ENCODE peak calls at places on chromosomes 6 and 20, in six cellular contexts. One of them, this sample, is unnamed.

GRCh38 chr6:45900808-45901752 is 114.6 kb downstream of the CLIC5 start:
- DNase-seq in IMR-90: no peak
- DNase-seq in mesendoderm: peak; percentile 55
- DNase-seq in H9: peak; percentile 37
- DNase-seq in neuronal stem cell: no peak
- DNase-seq in H1: peak; percentile 49
- DNase-seq in this sample: no peak

GRCh38 chr6:138410048-138410735 is 6.2 kb downstream of the HEBP2 start:
- DNase-seq in IMR-90: peak; percentile 79
- DNase-seq in mesendoderm: no peak
- DNase-seq in H9: no peak
- DNase-seq in neuronal stem cell: no peak
- DNase-seq in H1: peak; percentile 2
- DNase-seq in this sample: no peak

GRCh38 chr20:46970937-46971630 is 76.4 kb downstream of the EYA2 start:
- DNase-seq in IMR-90: peak; percentile 97
- DNase-seq in mesendoderm: peak; percentile 99
- DNase-seq in H9: peak; percentile 87
- DNase-seq in neuronal stem cell: peak; percentile 66
- DNase-seq in H1: no peak
- DNase-seq in this sample: peak; percentile 84

GRCh38 chr6:27541212-27541931 is 68.5 kb upstream of the ZNF184 start:
- DNase-seq in IMR-90: peak; percentile 14
- DNase-seq in mesendoderm: peak; percentile 89
- DNase-seq in H9: peak; percentile 60
- DNase-seq in neuronal stem cell: no peak
- DNase-seq in H1: peak; percentile 84
- DNase-seq in this sample: no peak

GRCh38 chr20:45300961-45301360 is 5.7 kb upstream of the RBPJL start:
- DNase-seq in IMR-90: peak; percentile 19
- DNase-seq in mesendoderm: peak; percentile 95
- DNase-seq in H9: peak; percentile 90
- DNase-seq in neuronal stem cell: no peak
- DNase-seq in H1: peak; percentile 79
- DNase-seq in this sample: peak; percentile 38

GRCh38 chr6:127058027-127058426 is 60.4 kb upstream of the RSPO3 start:
- DNase-seq in IMR-90: peak; percentile 48
- DNase-seq in mesendoderm: no peak
- DNase-seq in H9: no peak
- DNase-seq in neuronal stem cell: no peak
- DNase-seq in H1: no peak
- DNase-seq in this sample: no peak

GRCh38 chr6:146258206-146258605 is 229.3 kb downstream of the GRM1 start:
- DNase-seq in IMR-90: no peak
- DNase-seq in mesendoderm: no peak
- DNase-seq in H9: no peak
- DNase-seq in neuronal stem cell: no peak
- DNase-seq in H1: no peak
- DNase-seq in this sample: no peak

GRCh38 chr6:56984884-56985283 is 30.0 kb downstream of the BEND6 start:
- DNase-seq in IMR-90: no peak
- DNase-seq in mesendoderm: no peak
- DNase-seq in H9: no peak
- DNase-seq in neuronal stem cell: no peak
- DNase-seq in H1: no peak
- DNase-seq in this sample: peak; percentile 27

GRCh38 chr6:76683985-76684384 is 611.5 kb upstream of the IMPG1 start:
- DNase-seq in IMR-90: no peak
- DNase-seq in mesendoderm: peak; percentile 41
- DNase-seq in H9: peak; percentile 55
- DNase-seq in neuronal stem cell: no peak
- DNase-seq in H1: peak; percentile 54
- DNase-seq in this sample: peak; percentile 28

GRCh38 chr6:100194535-100194934 is 200.5 kb upstream of the MCHR2 start:
- DNase-seq in IMR-90: no peak
- DNase-seq in mesendoderm: no peak
- DNase-seq in H9: no peak
- DNase-seq in neuronal stem cell: no peak
- DNase-seq in H1: no peak
- DNase-seq in this sample: no peak

GRCh38 chr20:2507875-2508630 is 662 bp downstream of the ZNF343 start:
- DNase-seq in IMR-90: peak; percentile 47
- DNase-seq in mesendoderm: no peak
- DNase-seq in H9: no peak
- DNase-seq in neuronal stem cell: no peak
- DNase-seq in H1: no peak
- DNase-seq in this sample: no peak

GRCh38 chr20:24503352-24503931 is 34.0 kb downstream of the SYNDIG1 start:
- DNase-seq in IMR-90: peak; percentile 13
- DNase-seq in mesendoderm: peak; percentile 50
- DNase-seq in H9: peak; percentile 19
- DNase-seq in neuronal stem cell: no peak
- DNase-seq in H1: peak; percentile 43
- DNase-seq in this sample: no peak

GRCh38 chr6:108669673-108670072 is 109.0 kb downstream of the FOXO3 start:
- DNase-seq in IMR-90: no peak
- DNase-seq in mesendoderm: no peak
- DNase-seq in H9: no peak
- DNase-seq in neuronal stem cell: no peak
- DNase-seq in H1: no peak
- DNase-seq in this sample: no peak

GRCh38 chr6:77180367-77180766 is 282.9 kb downstream of the HTR1B start:
- DNase-seq in IMR-90: peak; percentile 6
- DNase-seq in mesendoderm: peak; percentile 15
- DNase-seq in H9: no peak
- DNase-seq in neuronal stem cell: no peak
- DNase-seq in H1: no peak
- DNase-seq in this sample: no peak

GRCh38 chr6:449057-449430 is 57.5 kb downstream of the IRF4 start:
- DNase-seq in IMR-90: no peak
- DNase-seq in mesendoderm: no peak
- DNase-seq in H9: peak; percentile 10
- DNase-seq in neuronal stem cell: no peak
- DNase-seq in H1: no peak
- DNase-seq in this sample: no peak

DNA sequence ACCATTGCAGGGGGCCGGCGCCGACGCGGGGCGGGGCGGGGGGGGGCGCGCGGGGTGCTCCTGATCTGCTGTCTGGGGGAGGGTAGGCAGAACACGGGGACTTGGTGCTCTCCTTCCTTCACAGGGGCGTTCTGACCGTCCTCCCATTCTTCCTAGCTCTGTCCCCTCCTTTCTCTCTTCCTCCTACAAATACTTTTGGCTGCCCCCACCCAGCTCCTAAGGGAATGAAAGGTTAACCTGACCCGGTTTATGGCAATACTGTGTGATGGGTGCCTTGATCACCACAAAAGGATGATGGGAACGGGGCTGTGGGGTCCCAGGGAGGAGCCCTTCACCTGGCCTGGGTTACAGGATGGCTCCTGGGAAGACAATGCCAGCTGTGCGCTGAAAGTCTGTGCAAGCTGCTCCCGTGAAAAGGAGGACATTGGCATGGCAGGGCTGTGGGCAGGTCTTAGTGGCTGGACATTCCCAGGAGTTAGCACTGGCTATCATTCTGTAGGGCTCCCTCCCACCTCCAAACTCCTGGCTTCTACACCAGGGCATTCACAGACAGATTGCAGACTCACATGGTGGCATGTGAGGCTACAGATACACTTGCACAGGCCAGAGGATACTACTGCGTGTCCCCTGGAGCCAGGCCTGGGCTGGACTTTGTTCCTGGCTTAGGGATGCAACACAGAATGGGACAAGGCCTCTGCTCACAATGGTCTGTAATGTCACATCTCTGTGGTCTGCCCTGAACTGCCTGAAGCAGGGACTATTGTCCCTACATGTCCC is 1.9 kb upstream of the TPD52L2 start:
- DNase-seq in IMR-90: no peak
- DNase-seq in mesendoderm: no peak
- DNase-seq in H9: no peak
- DNase-seq in neuronal stem cell: no peak
- DNase-seq in H1: no peak
- DNase-seq in this sample: no peak
- H2BK120ac ChIP-seq in IMR-90: peak overlapping the region; percentile 35
- H2BK120ac ChIP-seq in mesendoderm: no peak overlapping the region
- H2BK120ac ChIP-seq in H9: no peak overlapping the region
- H2BK120ac ChIP-seq in neuronal stem cell: no peak overlapping the region
- H2BK120ac ChIP-seq in H1: no peak overlapping the region
- H2BK120ac ChIP-seq in this sample: no peak overlapping the region

GRCh38 chr6:18545726-18546125 is 158.6 kb downstream of the RNF144B start:
- DNase-seq in IMR-90: no peak
- DNase-seq in mesendoderm: no peak
- DNase-seq in H9: no peak
- DNase-seq in neuronal stem cell: no peak
- DNase-seq in H1: no peak
- DNase-seq in this sample: no peak
- H3K4me2 ChIP-seq in IMR-90: no peak overlapping the region
- H3K4me2 ChIP-seq in mesendoderm: no peak overlapping the region
- H3K4me2 ChIP-seq in H9: no peak overlapping the region
- H3K4me2 ChIP-seq in neuronal stem cell: no peak overlapping the region
- H3K4me2 ChIP-seq in H1: no peak overlapping the region
- H3K4me2 ChIP-seq in this sample: no peak overlapping the region

DNA sequence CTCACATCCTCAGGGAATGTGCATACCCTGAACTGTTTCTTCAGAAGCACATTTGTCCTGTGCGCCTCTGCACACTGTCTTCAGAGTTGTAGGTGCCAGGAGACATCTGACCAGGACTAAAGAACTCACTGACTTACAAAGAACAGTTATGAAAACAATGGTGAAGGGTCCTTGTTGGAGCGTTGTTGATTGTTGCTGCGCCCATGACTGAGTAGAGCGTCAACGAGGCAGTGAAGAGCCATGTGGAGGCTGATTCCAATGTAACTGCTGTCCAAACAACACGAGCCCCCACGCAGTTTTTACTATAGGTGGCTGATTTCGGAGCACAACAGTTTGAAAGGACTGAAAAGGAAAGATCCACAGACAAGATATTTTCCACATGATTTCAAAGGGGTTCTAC is 380.3 kb downstream of the CDH26 start:
- DNase-seq in IMR-90: no peak
- DNase-seq in mesendoderm: no peak
- DNase-seq in H9: no peak
- DNase-seq in neuronal stem cell: no peak
- DNase-seq in H1: no peak
- DNase-seq in this sample: no peak
- H4K8ac ChIP-seq in IMR-90: no peak overlapping the region
- H4K8ac ChIP-seq in mesendoderm: no peak overlapping the region
- H4K8ac ChIP-seq in H9: no peak overlapping the region
- H4K8ac ChIP-seq in neuronal stem cell: no peak overlapping the region
- H4K8ac ChIP-seq in H1: no peak overlapping the region
- H4K8ac ChIP-seq in this sample: no peak overlapping the region

DNA sequence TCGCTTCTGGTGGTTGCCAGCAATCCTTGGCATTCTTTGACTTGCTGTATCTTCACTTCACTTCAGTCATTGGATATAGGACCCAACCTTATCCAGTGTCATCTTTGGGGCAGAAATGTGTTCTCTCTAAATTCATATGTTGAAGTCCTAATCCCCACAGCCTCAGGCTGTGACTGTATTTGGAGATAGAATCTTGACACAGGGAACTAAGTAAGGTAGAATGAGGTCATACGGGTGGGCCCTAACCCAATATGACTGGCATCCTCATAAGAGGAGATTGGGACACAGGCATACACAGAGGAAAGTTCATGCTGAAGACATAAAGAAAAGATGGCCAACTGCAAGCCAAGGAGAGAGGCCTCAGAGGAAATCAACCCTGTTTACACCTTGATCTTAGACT is 51.9 kb upstream of the TPD52L1 start:
- DNase-seq in IMR-90: peak; percentile 14
- DNase-seq in mesendoderm: no peak
- DNase-seq in H9: no peak
- DNase-seq in neuronal stem cell: no peak
- DNase-seq in H1: no peak
- DNase-seq in this sample: peak; percentile 96
- H2BK120ac ChIP-seq in IMR-90: peak overlapping the region; percentile 100
- H2BK120ac ChIP-seq in mesendoderm: no peak overlapping the region
- H2BK120ac ChIP-seq in H9: no peak overlapping the region
- H2BK120ac ChIP-seq in neuronal stem cell: no peak overlapping the region
- H2BK120ac ChIP-seq in H1: no peak overlapping the region
- H2BK120ac ChIP-seq in this sample: peak overlapping the region; percentile 92